ENCODE peak calls at places on chromosomes 6 and 20, in nine cellular contexts. Z is lower leg skin, I is HCT116, M is HFFc6, R is nephron progenitor cell, V is mammary epithelial cell, A is ovary, P is Peyer's patch, G is adrenal gland. B is an unnamed sample.

GRCh38 chr6:163170294-163170883 is 244.1 kb upstream of the QKI start:
- DNase-seq in V (no peak), M (no peak), G (no peak), R (no peak), I (no peak), A (no peak), Z (no peak), P (no peak), B (no peak)

GRCh38 chr20:14445310-14445709 is 107.9 kb upstream of the FLRT3 start:
- DNase-seq in M (no peak), R (no peak), A (no peak), G (no peak), P (no peak), I (no peak), V (peak), Z (no peak), B (no peak)

GRCh38 chr6:84777888-84778287 is 13.5 kb upstream of the TBX18 start:
- DNase-seq in V (peak), M (peak), Z (no peak), R (no peak), G (no peak), I (no peak), A (no peak), P (no peak), B (no peak)

GRCh38 chr6:80489911-80490635 is 383.6 kb downstream of the BCKDHB start:
- DNase-seq in V (peak), Z (no peak), I (no peak), G (no peak), P (no peak), A (no peak), R (no peak), M (no peak), B (no peak)

GRCh38 chr20:49987015-49987867 is 4.5 kb downstream of the SNAI1 start:
- DNase-seq in Z (no peak), I (no peak), G (no peak), R (no peak), A (no peak), M (no peak), V (no peak), P (no peak), B (no peak)

GRCh38 chr6:54236984-54237383 is 71.3 kb upstream of the TINAG start:
- DNase-seq in P (no peak), V (no peak), M (no peak), Z (no peak), R (no peak), I (no peak), A (no peak), G (no peak), B (no peak)

GRCh38 chr20:57000441-57000968 is 265.9 kb downstream of the BMP7 start:
- DNase-seq in M (no peak), R (no peak), Z (no peak), A (no peak), V (peak), G (no peak), I (no peak), P (no peak), B (no peak)

GRCh38 chr6:28606424-28607391 is 81.0 kb downstream of the GPX5 start:
- DNase-seq in I (peak), R (peak), P (no peak), Z (no peak), G (no peak), V (peak), A (no peak), M (peak), B (no peak)

GRCh38 chr20:6416371-6416770 is 293.5 kb upstream of the FERMT1 start:
- DNase-seq in A (no peak), I (no peak), Z (no peak), R (no peak), G (no peak), P (no peak), V (no peak), M (no peak), B (no peak)

GRCh38 chr6:19812512-19813119 is 24.6 kb upstream of the ID4 start:
- DNase-seq in M (peak), R (no peak), Z (no peak), G (no peak), V (peak), A (no peak), I (peak), P (no peak), B (no peak)

GRCh38 chr20:1935696-1936366 is 40.6 kb downstream of the SIRPA start:
- DNase-seq in G (peak), I (no peak), P (peak), M (no peak), A (peak), R (no peak), Z (no peak), V (no peak), B (no peak)

GRCh38 chr20:23826541-23827018 is at the start of gene CST2:
- DNase-seq in P (no peak), I (no peak), A (no peak), M (no peak), R (peak), V (no peak), Z (no peak), G (no peak), B (no peak)

GRCh38 chr20:32282461-32282860 is 5.0 kb downstream of the KIF3B start:
- DNase-seq in Z (no peak), P (no peak), R (no peak), V (no peak), M (no peak), A (no peak), G (peak), I (no peak), B (no peak)

GRCh38 chr20:8361008-8361652 is 229.1 kb downstream of the PLCB1 start:
- DNase-seq in I (no peak), M (peak), G (peak), V (peak), P (no peak), R (no peak), A (no peak), Z (no peak), B (no peak)

GRCh38 chr6:148037496-148037895 is 305.1 kb upstream of the SASH1 start:
- DNase-seq in M (no peak), G (no peak), I (no peak), A (no peak), Z (no peak), P (no peak), V (no peak), R (no peak), B (no peak)

GRCh38 chr6:152189736-152190135 is 382.3 kb downstream of the ESR1 start:
- DNase-seq in V (peak), P (no peak), Z (no peak), M (peak), G (no peak), A (no peak), R (no peak), I (no peak), B (no peak)

GRCh38 chr6:26457407-26457795 is 354 bp upstream of the BTN2A1 start:
- DNase-seq in A (peak), P (no peak), G (no peak), Z (no peak), V (no peak), M (no peak), I (no peak), R (peak), B (no peak)

GRCh38 chr6:129677634-129678325 is 32.2 kb downstream of the ARHGAP18 start:
- DNase-seq in Z (no peak), M (no peak), P (no peak), A (no peak), V (no peak), R (no peak), I (no peak), G (no peak), B (no peak)

GRCh38 chr6:92756912-92757311 is 662.4 kb downstream of the EPHA7 start:
- DNase-seq in V (peak), P (no peak), R (no peak), G (no peak), I (no peak), M (no peak), Z (no peak), A (no peak), B (no peak)

GRCh38 chr6:72032056-72032455 is 145.7 kb downstream of the RIMS1 start:
- DNase-seq in M (peak), P (no peak), A (no peak), V (peak), R (no peak), I (no peak), Z (no peak), G (no peak), B (no peak)

GRCh38 chr6:80938131-80938530 is 814.4 kb downstream of the TENT5A start:
- DNase-seq in Z (no peak), V (no peak), P (no peak), M (no peak), G (no peak), I (no peak), A (no peak), R (no peak), B (no peak)

GRCh38 chr6:139982652-139983051 is 608.2 kb upstream of the CITED2 start:
- DNase-seq in M (peak), I (no peak), Z (no peak), V (no peak), G (no peak), P (no peak), A (no peak), R (no peak), B (no peak)

GRCh38 chr20:35560105-35560511 is 18.2 kb downstream of the ERGIC3 start:
- DNase-seq in M (no peak), Z (no peak), I (no peak), R (no peak), P (peak), G (no peak), V (no peak), A (no peak), B (no peak)

GRCh38 chr6:137086031-137086430 is 41.3 kb upstream of the IL20RA start:
- DNase-seq in V (no peak), R (no peak), P (no peak), M (no peak), Z (no peak), G (no peak), I (no peak), A (no peak), B (no peak)

GRCh38 chr6:89297695-89298351 is 17.3 kb downstream of the GABRR2 start:
- DNase-seq in I (peak), R (no peak), A (peak), Z (no peak), P (peak), V (peak), M (peak), G (no peak), B (no peak)

GRCh38 chr6:30787954-30788353 is 43.6 kb upstream of the IER3 start:
- DNase-seq in R (no peak), A (no peak), G (no peak), M (no peak), Z (no peak), I (no peak), P (no peak), V (no peak), B (no peak)

GRCh38 chr6:52417675-52418111 is 2.4 kb upstream of the EFHC1 start:
- DNase-seq in V (no peak), P (no peak), Z (no peak), A (no peak), G (no peak), I (no peak), M (peak), R (no peak), B (no peak)

GRCh38 chr6:134007077-134007476 is 45.3 kb downstream of the SLC2A12 start:
- DNase-seq in M (no peak), P (peak), Z (no peak), G (no peak), A (no peak), R (no peak), V (peak), I (no peak), B (no peak)

GRCh38 chr20:62823688-62824475 is 7.0 kb downstream of the COL9A3 start:
- DNase-seq in G (no peak), Z (no peak), A (no peak), R (no peak), P (no peak), I (no peak), M (no peak), V (no peak), B (no peak)

GRCh38 chr6:21121737-21122136 is 471.8 kb upstream of the SOX4 start:
- DNase-seq in Z (no peak), P (no peak), R (no peak), A (no peak), V (no peak), M (no peak), I (no peak), G (no peak), B (no peak)

GRCh38 chr20:48758206-48758820 is 69.5 kb downstream of the PREX1 start:
- DNase-seq in Z (no peak), P (peak), M (no peak), V (no peak), I (no peak), A (no peak), R (no peak), G (no peak), B (no peak)

GRCh38 chr6:111069722-111070406 is 17.4 kb upstream of the SLC16A10 start:
- DNase-seq in A (no peak), R (no peak), V (no peak), M (no peak), I (no peak), P (no peak), G (no peak), Z (no peak), B (no peak)

GRCh38 chr6:27679308-27679967 is 206.5 kb upstream of the ZNF184 start:
- DNase-seq in R (peak), Z (no peak), M (no peak), V (no peak), G (no peak), I (no peak), P (no peak), A (no peak), B (no peak)

GRCh38 chr6:52672422-52673025 is 1.6 kb downstream of the TMEM14A start:
- DNase-seq in V (peak), Z (no peak), M (peak), P (no peak), R (no peak), A (no peak), I (peak), G (no peak), B (no peak)

GRCh38 chr6:153312633-153313032 is 181.6 kb upstream of the RGS17 start:
- DNase-seq in I (peak), G (peak), A (no peak), M (peak), R (peak), V (peak), Z (no peak), P (peak), B (no peak)

DNA sequence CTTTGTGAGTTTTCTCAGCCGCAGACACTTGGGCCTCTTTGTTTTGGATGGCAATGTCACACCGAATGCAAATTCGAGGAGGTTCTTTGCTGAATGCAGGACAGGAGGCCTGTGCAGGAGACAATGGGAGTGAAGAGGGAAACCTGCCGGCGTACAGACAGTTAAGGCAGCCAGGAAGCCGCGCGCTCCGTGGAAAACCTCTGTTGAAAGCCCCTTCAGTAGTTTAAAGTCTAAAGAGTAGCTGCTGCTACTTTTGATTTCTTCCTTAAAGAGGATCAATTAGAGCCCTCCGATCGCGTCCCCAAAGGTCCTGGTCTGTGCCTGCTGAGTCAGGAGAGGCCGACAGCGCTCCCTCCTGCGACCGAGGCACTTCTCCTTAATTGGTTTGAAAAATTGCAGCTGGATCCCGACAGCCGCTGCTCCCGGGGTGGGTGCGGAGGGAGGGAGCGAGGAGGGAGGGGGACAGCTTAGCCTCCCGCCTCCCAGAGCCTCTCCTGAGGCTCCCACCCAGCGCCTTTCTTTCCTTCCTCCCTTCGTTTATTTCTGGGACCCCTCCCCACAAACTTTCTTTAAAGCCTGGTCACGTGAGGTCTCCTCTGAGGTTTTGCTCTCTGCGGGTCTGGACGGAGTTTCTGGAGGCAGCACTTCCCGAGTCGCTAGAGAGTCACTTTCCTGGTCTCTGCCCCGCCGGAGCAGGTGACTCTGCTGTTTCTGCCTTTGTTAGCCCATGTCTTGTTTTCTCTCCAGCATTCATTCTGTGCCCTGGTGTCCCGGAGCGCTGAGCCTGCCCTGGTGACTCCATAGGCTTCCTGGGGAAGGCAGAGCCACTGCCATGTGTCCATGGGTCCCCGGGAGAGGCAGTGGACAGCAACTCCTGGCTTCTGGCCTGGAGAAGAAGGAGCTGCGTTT is 22.3 kb upstream of the RPP40 start:
- DNase-seq in P (peak), V (no peak), G (peak), R (peak), I (no peak), M (peak), Z (no peak), A (peak), B (peak)
- TF ChIP-seq CTCF in P (no peak), V (no peak), G (no peak), R (no peak), I (no peak), M (no peak), Z (no peak), A (no peak), B (peak)

GRCh38 chr6:116511424-116512131 is at the start of gene CALHM5:
- DNase-seq in V (peak), G (no peak), A (peak), M (peak), Z (peak), R (no peak), I (peak), P (no peak), B (no peak)
- TF ChIP-seq CTCF in V (peak), G (peak), A (no peak), M (peak), Z (no peak), R (peak), I (peak), P (peak), B (peak)

GRCh38 chr6:82680192-82680591 is 316.6 kb downstream of the TPBG start:
- DNase-seq in P (no peak), G (no peak), Z (no peak), M (no peak), V (no peak), A (no peak), I (no peak), R (no peak), B (no peak)
- TF ChIP-seq CTCF in P (no peak), G (no peak), Z (no peak), M (no peak), V (no peak), A (no peak), I (no peak), R (no peak), B (no peak)

GRCh38 chr6:127464881-127465459 is 5.8 kb upstream of the KIAA0408 start:
- DNase-seq in M (peak), I (peak), P (peak), Z (peak), R (peak), G (peak), V (peak), A (peak), B (peak)

GRCh38 chr6:127464161-127464880 is 5.1 kb upstream of the KIAA0408 start:
- DNase-seq in G (no peak), M (peak), Z (peak), I (no peak), A (no peak), V (no peak), R (no peak), P (no peak), B (no peak)

GRCh38 chr6:127460465-127460864 is 1.3 kb upstream of the KIAA0408 start:
- DNase-seq in A (no peak), I (no peak), M (no peak), Z (no peak), P (no peak), V (no peak), R (no peak), G (no peak), B (no peak)

GRCh38 chr6:127463056-127463455 is 3.9 kb upstream of the KIAA0408 start:
- DNase-seq in V (no peak), R (no peak), M (no peak), P (no peak), I (no peak), Z (no peak), A (no peak), G (no peak), B (no peak)

DNA sequence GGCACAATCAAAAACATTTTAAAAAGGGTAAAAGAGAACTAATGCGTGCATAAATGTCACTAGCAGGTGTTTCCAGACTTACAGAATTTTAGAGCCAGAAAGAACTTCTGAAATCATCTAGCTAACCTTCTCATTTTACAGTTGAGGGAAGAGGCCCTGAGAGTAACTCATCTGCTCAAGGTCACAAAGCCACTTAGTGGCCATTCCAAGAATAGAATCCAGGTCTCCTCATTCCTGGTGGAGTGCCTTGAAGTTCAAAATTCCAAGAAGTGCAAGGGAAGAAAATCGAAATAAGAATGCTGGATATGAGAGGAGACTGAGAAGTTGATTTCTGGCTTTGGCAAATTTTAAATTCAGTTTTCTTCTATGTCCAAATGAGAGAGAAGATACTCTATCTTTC is 3.2 kb upstream of the KIAA0408 start:
- DNase-seq in R (no peak), Z (no peak), P (no peak), I (no peak), A (no peak), M (no peak), V (no peak), G (no peak), B (no peak)
- TF ChIP-seq CTCF in R (no peak), Z (no peak), P (no peak), I (peak), A (no peak), M (peak), V (peak), G (no peak), B (no peak)

B was measured in progenitor cell of endocrine pancreas.